ENCODE peak calls at places on chromosomes 6 and 20, in ten cellular contexts. D, Z, M, V, O, E, A, H, J and W are unnamed samples.

GRCh38 chr6:150717419-150717818 is 117.7 kb downstream of the PLEKHG1 start:
- DNase-seq in M (peak; percentile 30), V (no peak), A (no peak), E (peak; percentile 72), Z (no peak), O (no peak), H (no peak), D (no peak), J (no peak), W (no peak)

GRCh38 chr6:117512056-117512828 is 29.8 kb downstream of the DCBLD1 start:
- DNase-seq in E (no peak), H (no peak), D (no peak), Z (no peak), O (no peak), V (no peak), M (no peak), A (no peak), J (no peak), W (no peak)

GRCh38 chr6:23445157-23445710 is 680.8 kb upstream of the NRSN1 start:
- DNase-seq in M (no peak), D (no peak), J (peak; percentile 17), A (peak; percentile 59), O (no peak), E (no peak), V (peak; percentile 60), H (no peak), Z (no peak), W (no peak)

GRCh38 chr20:61848851-61849250 is 216.8 kb downstream of the TAF4 start:
- DNase-seq in Z (no peak), A (no peak), H (no peak), E (no peak), J (no peak), D (no peak), V (no peak), O (no peak), M (no peak), W (no peak)

GRCh38 chr6:105814745-105815536 is 271.2 kb upstream of the PRDM1 start:
- DNase-seq in Z (no peak), M (no peak), E (no peak), V (no peak), J (no peak), A (no peak), O (no peak), D (no peak), H (no peak), W (no peak)

GRCh38 chr20:50868509-50869495 is 62.4 kb downstream of the ADNP start:
- DNase-seq in J (no peak), E (peak; percentile 38), D (no peak), M (no peak), H (no peak), Z (peak; percentile 22), O (no peak), V (no peak), A (no peak), W (no peak)

GRCh38 chr20:21640556-21640955 is 64.9 kb upstream of the PAX1 start:
- DNase-seq in A (no peak), O (no peak), V (no peak), H (no peak), D (peak; percentile 25), Z (peak; percentile 23), M (no peak), J (no peak), E (no peak), W (no peak)

GRCh38 chr6:169780571-169781091 is 29.2 kb downstream of the ERMARD start:
- DNase-seq in A (no peak), J (no peak), O (no peak), E (no peak), H (no peak), Z (no peak), V (no peak), M (no peak), D (no peak), W (no peak)

GRCh38 chr6:159760602-159761057 is 1.2 kb upstream of the ACAT2 start:
- DNase-seq in H (no peak), M (no peak), V (no peak), D (no peak), J (no peak), A (peak; percentile 78), O (no peak), E (no peak), Z (no peak), W (no peak)

GRCh38 chr6:164208371-164208770 is 793.9 kb downstream of the QKI start:
- DNase-seq in D (no peak), H (no peak), E (no peak), J (no peak), A (no peak), M (no peak), Z (no peak), O (no peak), V (no peak), W (no peak)

GRCh38 chr6:11149551-11149950 is 38.0 kb upstream of the ERVFRD-1 start:
- DNase-seq in O (no peak), H (no peak), V (no peak), A (no peak), J (no peak), D (no peak), E (no peak), Z (no peak), M (no peak), W (no peak)

GRCh38 chr20:35192071-35192872 is 20.4 kb downstream of the PROCR start:
- DNase-seq in O (no peak), H (no peak), V (no peak), A (no peak), J (no peak), D (no peak), M (no peak), E (peak; percentile 29), Z (no peak), W (no peak)

GRCh38 chr6:102137859-102138258 is 744.4 kb downstream of the GRIK2 start:
- DNase-seq in A (no peak), M (no peak), V (no peak), J (no peak), Z (no peak), D (no peak), O (no peak), E (no peak), H (no peak), W (no peak)

GRCh38 chr6:117933471-117933870 is 26.4 kb downstream of the SLC35F1 start:
- DNase-seq in V (no peak), Z (no peak), J (no peak), A (no peak), E (no peak), M (no peak), H (no peak), O (no peak), D (no peak), W (no peak)

GRCh38 chr6:161446296-161446925 is 172.6 kb upstream of the AGPAT4 start:
- DNase-seq in H (no peak), A (no peak), J (no peak), M (no peak), E (no peak), Z (no peak), O (no peak), V (no peak), D (no peak), W (no peak)

GRCh38 chr6:74731921-74732320 is 473.9 kb downstream of the COL12A1 start:
- DNase-seq in D (no peak), E (no peak), M (no peak), H (no peak), V (no peak), Z (no peak), A (peak; percentile 69), O (no peak), J (no peak), W (no peak)

DNA sequence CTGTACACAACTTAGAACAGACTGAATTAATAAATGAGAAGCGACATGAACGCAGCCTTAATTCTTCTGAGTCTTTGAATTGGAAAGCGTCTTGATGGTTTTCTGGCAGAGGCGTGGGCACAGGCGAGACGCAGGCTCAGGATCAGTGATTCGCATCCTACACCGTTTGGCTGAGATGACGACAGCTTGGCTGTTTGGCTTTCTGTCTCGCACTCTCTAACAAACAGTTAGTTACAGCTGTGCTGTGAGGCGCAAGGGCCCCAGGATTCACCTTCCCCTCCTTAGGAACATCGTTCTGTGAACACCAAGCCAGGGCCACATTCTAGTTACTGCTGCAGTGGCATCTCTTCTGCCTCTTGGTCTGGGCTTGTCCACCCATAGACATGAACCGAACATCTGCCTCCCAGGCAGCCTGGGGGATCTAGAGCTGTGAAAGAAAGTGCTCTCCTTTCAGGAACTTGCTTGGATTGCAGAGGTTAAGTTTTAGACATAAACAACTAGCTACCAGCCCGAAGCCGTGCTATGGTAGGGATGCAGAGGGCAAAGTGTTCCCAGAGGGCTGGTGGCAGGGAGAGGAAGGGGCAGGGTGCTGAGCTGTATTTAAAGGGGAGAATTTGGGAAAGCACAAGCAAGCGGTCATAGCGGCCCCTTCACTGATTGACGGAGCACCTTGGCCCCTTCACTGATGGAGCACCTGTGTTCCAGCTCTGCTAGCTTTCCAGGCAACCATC is 49.6 kb downstream of the TCP11 start:
- DNase-seq in E (no peak), A (no peak), M (no peak), O (no peak), J (no peak), H (no peak), D (no peak), V (no peak), Z (no peak), W (no peak)
- TF ChIP-seq CTCF in E (no peak), A (no peak), M (no peak), O (no peak), J (no peak), H (no peak), D (no peak), V (no peak), Z (no peak), W (no peak)

DNA sequence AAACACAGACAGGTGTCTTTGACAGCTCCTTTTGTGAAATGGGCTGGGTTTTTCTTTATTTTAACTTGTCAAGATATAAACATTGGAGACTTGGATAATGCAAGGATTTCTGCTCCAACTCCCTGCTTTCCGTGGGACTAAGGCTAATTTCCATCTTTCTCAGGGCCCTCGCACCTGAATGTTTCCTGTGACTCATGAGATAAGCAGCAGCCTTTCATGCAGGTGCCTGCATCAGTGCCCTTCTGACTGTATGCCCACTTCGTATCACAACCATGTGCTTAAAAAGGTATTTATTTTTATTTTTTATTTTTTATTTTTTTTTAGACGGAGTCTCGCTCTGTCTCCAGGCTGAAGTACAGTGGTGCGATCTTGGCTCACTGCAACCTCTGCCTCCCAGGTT is 736.1 kb downstream of the DOK5 start:
- DNase-seq in M (no peak), A (no peak), E (no peak), Z (no peak), D (no peak), H (no peak), V (no peak), J (no peak), O (no peak), W (no peak)
- TF ChIP-seq CTCF in M (no peak), A (no peak), E (no peak), Z (no peak), D (no peak), H (no peak), V (no peak), J (no peak), O (no peak), W (no peak)

GRCh38 chr6:144922120-144922722 is 637.1 kb downstream of the UTRN start:
- DNase-seq in O (no peak), M (no peak), H (no peak), E (no peak), A (peak; percentile 27), V (no peak), D (no peak), J (no peak), Z (no peak), W (no peak)
- TF ChIP-seq CTCF in O (no peak), M (no peak), H (no peak), E (no peak), A (no peak), V (no peak), D (no peak), J (no peak), Z (no peak), W (no peak)

GRCh38 chr6:33029297-33030184 is 20.1 kb upstream of the HLA-DOA start:
- DNase-seq in Z (peak; percentile 61), O (peak; percentile 64), V (peak; percentile 76), J (no peak), D (no peak), H (no peak), M (no peak), A (peak; percentile 5), E (no peak), W (peak; percentile 56)
- TF ChIP-seq CTCF in Z (no peak), O (peak; percentile 19), V (no peak), J (no peak), D (no peak), H (no peak), M (no peak), A (no peak), E (no peak), W (no peak)